ENCODE peak calls at places on chromosomes 6 and 20, in five cellular contexts. Q, A, N, M and E are unnamed samples.

GRCh38 chr6:127950566-127951141 is 49.8 kb upstream of the THEMIS start:
- DNase-seq in Q (no peak), A (no peak), N (no peak), M (no peak), E (no peak)

GRCh38 chr6:14728396-14729024 is 517.4 kb upstream of the JARID2 start:
- DNase-seq in Q (no peak), A (no peak), N (no peak), M (no peak), E (peak)

GRCh38 chr20:62571667-62572344 is 70.5 kb upstream of the SLCO4A1 start:
- DNase-seq in Q (no peak), A (no peak), N (no peak), M (no peak), E (no peak)

GRCh38 chr6:130841128-130841728 is 14.0 kb downstream of the SMLR1 start:
- DNase-seq in Q (no peak), A (no peak), N (no peak), M (no peak), E (no peak)

GRCh38 chr20:6769953-6770831 is 2.7 kb downstream of the BMP2 start:
- DNase-seq in Q (no peak), A (no peak), N (no peak), M (no peak), E (no peak)

GRCh38 chr6:96762599-96762998 is 74.7 kb downstream of the GPR63 start:
- DNase-seq in Q (no peak), A (no peak), N (no peak), M (no peak), E (no peak)

GRCh38 chr6:19613678-19614077 is 223.5 kb upstream of the ID4 start:
- DNase-seq in Q (no peak), A (no peak), N (no peak), M (no peak), E (no peak)

GRCh38 chr6:159467473-159468041 is 225.5 kb downstream of the SOD2 start:
- DNase-seq in Q (no peak), A (no peak), N (no peak), M (no peak), E (no peak)

GRCh38 chr6:82040405-82041221 is 206.9 kb downstream of the IBTK start:
- DNase-seq in Q (no peak), A (peak), N (no peak), M (no peak), E (peak)

GRCh38 chr6:160447350-160447749 is 99.2 kb downstream of the SLC22A3 start:
- DNase-seq in Q (no peak), A (no peak), N (no peak), M (no peak), E (no peak)

GRCh38 chr6:156963712-156964700 is 186.8 kb downstream of the ARID1B start:
- DNase-seq in Q (no peak), A (no peak), N (no peak), M (no peak), E (peak)

GRCh38 chr6:137680678-137681346 is 186.2 kb upstream of the TNFAIP3 start:
- DNase-seq in Q (no peak), A (no peak), N (no peak), M (no peak), E (no peak)

GRCh38 chr20:62485701-62486089 is 9.9 kb upstream of the GATA5 start:
- DNase-seq in Q (no peak), A (no peak), N (no peak), M (no peak), E (no peak)

GRCh38 chr6:138258991-138259390 is 40.7 kb upstream of the PBOV1 start:
- DNase-seq in Q (no peak), A (no peak), N (no peak), M (no peak), E (no peak)

GRCh38 chr20:62603021-62603906 is 39.0 kb upstream of the SLCO4A1 start:
- DNase-seq in Q (no peak), A (no peak), N (peak), M (no peak), E (no peak)

GRCh38 chr6:4961322-4962168 is 42.3 kb downstream of the RPP40 start:
- DNase-seq in Q (no peak), A (no peak), N (no peak), M (no peak), E (no peak)

GRCh38 chr6:133396630-133397335 is 155.6 kb downstream of the EYA4 start:
- DNase-seq in Q (no peak), A (no peak), N (no peak), M (no peak), E (no peak)

GRCh38 chr20:32582659-32583580 is 2.2 kb downstream of the NOL4L start:
- DNase-seq in Q (no peak), A (no peak), N (no peak), M (no peak), E (no peak)

GRCh38 chr20:8242827-8243764 is 111.0 kb downstream of the PLCB1 start:
- DNase-seq in Q (no peak), A (no peak), N (no peak), M (no peak), E (peak)

GRCh38 chr6:105611606-105612005 is 208.7 kb upstream of the PREP start:
- DNase-seq in Q (no peak), A (no peak), N (no peak), M (no peak), E (no peak)

GRCh38 chr6:147438758-147439528 is 69.5 kb upstream of the SAMD5 start:
- DNase-seq in Q (no peak), A (no peak), N (no peak), M (no peak), E (no peak)

GRCh38 chr6:72861935-72862432 is 240.1 kb downstream of the KCNQ5 start:
- DNase-seq in Q (no peak), A (no peak), N (peak), M (no peak), E (no peak)

GRCh38 chr20:25493748-25494505 is 86.5 kb downstream of the GINS1 start:
- DNase-seq in Q (no peak), A (no peak), N (no peak), M (no peak), E (no peak)

GRCh38 chr6:8131265-8131897 is 29.0 kb upstream of the EEF1E1 start:
- DNase-seq in Q (no peak), A (peak), N (peak), M (peak), E (peak)

GRCh38 chr6:90521955-90522354 is 64.9 kb downstream of the MAP3K7 start:
- DNase-seq in Q (no peak), A (no peak), N (no peak), M (no peak), E (no peak)

GRCh38 chr6:27019651-27020552 is 227.6 kb upstream of the PRSS16 start:
- DNase-seq in Q (peak), A (peak), N (peak), M (no peak), E (peak)

GRCh38 chr6:1383729-1384548 is 5.4 kb upstream of the FOXF2 start:
- DNase-seq in Q (peak), A (no peak), N (no peak), M (no peak), E (no peak)

GRCh38 chr6:7108196-7108963 is 619 bp downstream of the RREB1 start:
- DNase-seq in Q (no peak), A (no peak), N (no peak), M (peak), E (no peak)

GRCh38 chr6:80728830-80729229 is 622.4 kb downstream of the BCKDHB start:
- DNase-seq in Q (no peak), A (no peak), N (no peak), M (no peak), E (no peak)

GRCh38 chr6:135665935-135666334 is 168.4 kb upstream of the AHI1 start:
- DNase-seq in Q (no peak), A (no peak), N (no peak), M (no peak), E (no peak)

GRCh38 chr20:1503564-1504227 is 12.5 kb upstream of the SIRPB2 start:
- DNase-seq in Q (no peak), A (peak), N (peak), M (peak), E (peak)

GRCh38 chr6:25852756-25853155 is 20.9 kb upstream of the SLC17A1 start:
- DNase-seq in Q (no peak), A (no peak), N (no peak), M (no peak), E (no peak)

GRCh38 chr20:1871807-1872455 is 23.3 kb upstream of the SIRPA start:
- DNase-seq in Q (no peak), A (no peak), N (no peak), M (no peak), E (no peak)

GRCh38 chr20:56391596-56392281 is at the start of gene AURKA:
- DNase-seq in Q (no peak), A (no peak), N (no peak), M (no peak), E (no peak)

GRCh38 chr6:112786801-112787200 is 439.7 kb downstream of the RFPL4B start:
- DNase-seq in Q (no peak), A (no peak), N (no peak), M (no peak), E (no peak)

GRCh38 chr20:34452281-34452982 is 63.8 kb upstream of the DYNLRB1 start:
- DNase-seq in Q (no peak), A (no peak), N (no peak), M (no peak), E (peak)